ENCODE peak calls at places on chromosomes 6 and 20, in six cellular contexts. M, O, G, N, W and H are unnamed samples.

GRCh38 chr6:75204959-75205775 is 686 bp downstream of the COL12A1 start:
- DNase-seq in W (peak), N (peak), M (peak), G (no peak), O (peak), H (no peak)

GRCh38 chr6:37624606-37625574 is 72.8 kb downstream of the MDGA1 start:
- DNase-seq in W (no peak), M (peak), N (peak), O (peak), G (no peak), H (peak)

GRCh38 chr6:141483561-141484061 is 649.1 kb upstream of the GJE1 start:
- DNase-seq in W (peak), M (peak), N (peak), G (peak), O (no peak), H (no peak)

GRCh38 chr6:44285552-44286284 is 15.5 kb downstream of the TMEM151B start:
- DNase-seq in O (no peak), N (no peak), W (no peak), M (peak), G (no peak), H (no peak)

GRCh38 chr6:80425089-80425823 is 318.8 kb downstream of the BCKDHB start:
- DNase-seq in W (peak), M (peak), N (no peak), O (no peak), G (peak), H (no peak)

GRCh38 chr6:170083236-170084051 is 207.4 kb downstream of the DLL1 start:
- DNase-seq in W (no peak), G (no peak), N (no peak), M (no peak), O (no peak), H (peak)

GRCh38 chr6:78942451-78942850 is 75.1 kb downstream of the IRAK1BP1 start:
- DNase-seq in O (no peak), N (no peak), M (peak), G (no peak), W (no peak), H (no peak)

GRCh38 chr20:25543068-25543467 is 42.3 kb downstream of the NINL start:
- DNase-seq in W (peak), N (no peak), O (no peak), M (peak), G (no peak), H (no peak)

GRCh38 chr20:653110-653589 is at the start of gene SRXN1:
- DNase-seq in G (no peak), N (peak), O (peak), M (peak), W (peak), H (peak)

GRCh38 chr6:83702749-83703148 is 6.2 kb downstream of the SNAP91 start:
- DNase-seq in M (no peak), O (no peak), N (no peak), W (no peak), G (no peak), H (no peak)

GRCh38 chr6:33771342-33772113 is 17.4 kb downstream of the LEMD2 start:
- DNase-seq in G (peak), M (peak), O (peak), N (peak), W (peak), H (peak)

GRCh38 chr20:23971320-23971719 is 17.3 kb downstream of the GGTLC1 start:
- DNase-seq in G (no peak), O (no peak), W (no peak), N (no peak), M (no peak), H (no peak)

GRCh38 chr20:32534661-32535240 is 50.4 kb downstream of the NOL4L start:
- DNase-seq in N (peak), G (no peak), M (no peak), W (no peak), O (no peak), H (no peak)

GRCh38 chr20:38180781-38181180 is 15.7 kb upstream of the TGM2 start:
- DNase-seq in G (no peak), N (no peak), W (no peak), O (no peak), M (no peak), H (no peak)

GRCh38 chr20:5675103-5676091 is 74.8 kb upstream of the SHLD1 start:
- DNase-seq in M (no peak), W (no peak), O (no peak), N (no peak), G (no peak), H (no peak)

GRCh38 chr6:113475392-113475791 is 381.8 kb upstream of the MARCKS start:
- DNase-seq in W (no peak), O (no peak), M (no peak), G (no peak), N (no peak), H (no peak)

GRCh38 chr20:62244644-62245108 is 6.4 kb downstream of the OSBPL2 start:
- DNase-seq in W (no peak), G (no peak), N (no peak), M (no peak), O (no peak), H (no peak)

GRCh38 chr6:40715501-40716403 is 128.6 kb upstream of the LRFN2 start:
- DNase-seq in N (no peak), W (no peak), M (no peak), G (no peak), O (no peak), H (no peak)

GRCh38 chr20:25856256-25856884 is 159.7 kb upstream of the ZNF337 start:
- DNase-seq in O (no peak), M (no peak), N (no peak), W (no peak), G (no peak), H (no peak)

GRCh38 chr6:169501777-169502313 is 200.0 kb downstream of the WDR27 start:
- DNase-seq in G (no peak), O (no peak), W (no peak), M (no peak), N (no peak), H (no peak)

GRCh38 chr20:3101737-3102574 is 17.4 kb upstream of the AVP start:
- DNase-seq in O (no peak), N (peak), G (no peak), M (no peak), W (no peak), H (no peak)

GRCh38 chr6:161091972-161092701 is 100.6 kb downstream of the MAP3K4 start:
- DNase-seq in W (no peak), M (peak), O (no peak), N (no peak), G (no peak), H (no peak)

GRCh38 chr6:5712349-5713215 is 294.1 kb downstream of the NRN1 start:
- DNase-seq in W (no peak), G (no peak), O (no peak), N (no peak), M (no peak), H (no peak)
- H3K4me3 ChIP-seq in W (no peak), G (no peak), O (no peak), N (no peak), M (no peak), H (no peak)

GRCh38 chr6:31826793-31827285 is 699 bp upstream of the HSPA1B start:
- DNase-seq in W (no peak), O (peak), M (peak), N (peak), G (peak), H (peak)

GRCh38 chr6:31820051-31820389 is 4.7 kb downstream of the HSPA1A start:
- DNase-seq in O (no peak), M (no peak), G (no peak), W (no peak), N (no peak), H (no peak)

GRCh38 chr6:31825553-31825952 is 2.0 kb upstream of the HSPA1B start:
- DNase-seq in M (no peak), O (no peak), G (no peak), W (no peak), N (no peak), H (no peak)

GRCh38 chr6:31821301-31822037 is 6.1 kb upstream of the HSPA1B start:
- DNase-seq in W (peak), N (peak), G (no peak), O (peak), M (no peak), H (peak)

DNA sequence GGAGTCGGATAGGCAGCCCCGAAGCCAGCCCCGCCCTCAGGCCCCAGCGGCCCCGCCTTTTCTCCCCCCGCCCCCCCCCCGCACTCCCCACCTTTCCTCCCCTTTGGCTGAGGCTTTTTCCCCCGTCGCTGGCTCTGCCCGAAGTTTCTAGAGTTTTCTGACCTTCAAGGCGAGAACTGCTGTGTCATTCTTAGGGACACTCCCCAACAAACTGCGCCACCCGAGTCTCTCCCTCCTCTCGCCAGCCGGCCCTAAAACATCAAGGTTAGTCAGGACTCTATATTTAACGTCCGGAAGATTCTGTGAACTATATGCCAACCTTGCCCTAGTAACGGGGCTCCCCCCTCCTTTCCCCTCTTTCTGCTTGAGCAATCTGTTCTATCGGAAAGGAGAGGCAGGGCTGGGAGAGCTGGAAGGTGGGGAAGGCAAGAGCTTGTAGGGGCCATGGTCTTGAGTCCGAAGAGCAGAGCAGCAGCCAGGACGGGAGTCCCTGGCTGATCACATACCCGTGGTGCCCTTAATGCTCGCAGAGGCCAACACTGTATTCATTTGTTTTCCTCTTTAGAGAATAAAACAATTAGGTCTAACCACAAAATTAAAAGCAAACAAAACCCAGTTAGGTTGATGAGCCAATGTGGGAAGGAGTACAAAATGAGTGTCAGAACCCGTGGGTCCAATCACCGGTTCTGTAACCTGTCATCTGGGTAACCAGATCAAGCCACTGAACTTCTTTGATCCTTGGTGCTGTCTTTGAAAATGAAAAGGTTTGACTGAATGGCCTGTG is 5.3 kb upstream of the HSPA1B start:
- DNase-seq in M (peak), W (peak), O (peak), N (peak), G (no peak), H (peak)
- H3K4me3 ChIP-seq in M (peak), W (peak), O (peak), N (peak), G (peak), H (peak)

GRCh38 chr6:143169440-143169839 is 108.8 kb downstream of the AIG1 start:
- DNase-seq in O (no peak), G (no peak), M (no peak), N (no peak), W (no peak), H (no peak)
- H3K4me3 ChIP-seq in O (no peak), G (no peak), M (no peak), N (no peak), W (no peak), H (no peak)

GRCh38 chr6:134216304-134217029 is 101.4 kb downstream of the SGK1 start:
- DNase-seq in O (no peak), W (no peak), N (no peak), M (no peak), G (no peak), H (no peak)
- H3K4me3 ChIP-seq in O (no peak), W (no peak), N (no peak), M (no peak), G (no peak), H (no peak)

GRCh38 chr6:110185879-110186278 is 5.7 kb downstream of the CDC40 start:
- DNase-seq in N (no peak), M (no peak), W (no peak), G (no peak), O (no peak), H (no peak)
- H3K4me3 ChIP-seq in N (no peak), M (no peak), W (no peak), G (no peak), O (no peak), H (peak)

DNA sequence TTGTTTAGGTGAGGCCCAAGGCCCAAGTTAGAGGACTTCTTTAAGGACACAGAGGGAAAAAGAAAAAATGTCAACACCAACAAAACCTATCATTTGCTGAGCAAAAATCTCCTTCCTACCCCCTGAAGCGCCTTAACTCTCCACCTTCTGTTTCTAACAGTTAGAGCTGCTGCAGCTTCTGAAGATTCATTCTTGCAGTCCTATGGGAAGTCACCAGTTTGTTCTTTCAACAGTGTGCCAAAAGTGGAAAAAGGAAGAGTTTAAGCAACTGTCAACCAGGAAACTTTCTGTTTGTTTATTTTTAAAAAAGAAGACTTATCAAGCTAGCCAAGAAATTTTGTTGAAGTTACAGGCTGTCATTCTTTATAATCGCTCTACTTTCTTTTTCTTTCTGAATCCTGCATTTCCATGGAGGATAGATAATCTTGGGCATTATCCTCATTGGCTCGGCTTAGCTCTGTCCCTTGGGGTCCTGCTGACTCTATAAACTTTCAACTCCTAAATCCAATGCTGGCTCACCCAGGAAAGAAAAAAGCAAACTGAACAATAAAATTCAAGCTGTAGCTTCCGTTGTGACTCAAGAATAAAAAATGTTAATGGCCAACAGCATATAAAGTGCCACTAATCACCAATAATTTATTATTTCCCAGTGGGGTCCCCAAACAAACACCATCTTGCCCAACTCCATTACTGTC is 172.8 kb upstream of the CITED2 start:
- DNase-seq in W (peak), N (no peak), M (peak), O (no peak), G (no peak), H (no peak)
- H3K4me3 ChIP-seq in W (no peak), N (no peak), M (no peak), O (no peak), G (no peak), H (no peak)